ENCODE peak calls at places on chromosomes 3 and 15, in eight cellular contexts. One of them, this sample, is unnamed.
A peak's percentile ranks its signal among the peaks of the same experiment; 100 is the strongest.

GRCh38 chr15:39804026-39804425 is 21.4 kb upstream of the FSIP1 start:
- ATAC-seq in activated CD8-positive, alpha-beta T cell treated with anti-CD3 and anti-CD28 coated beads for 36 hours: no peak
- ATAC-seq in HCT116: no peak
- ATAC-seq in aorta: no peak
- ATAC-seq in right cardiac atrium: no peak
- ATAC-seq in activated naive CD8-positive, alpha-beta T cell treated with anti-CD3 and anti-CD28 coated beads, Interleukin-2, amount 50 U/mL, for 24 hours: no peak
- ATAC-seq in activated CD4-positive, CD25-positive, alpha-beta regulatory T cell treated with anti-CD3 and anti-CD28 coated beads, Interleukin-2, amount 50 U/mL, for 24 hours: no peak
- ATAC-seq in CD4-positive, CD25-positive, alpha-beta regulatory T cell: no peak
- ATAC-seq in this sample: no peak

GRCh38 chr15:67189326-67190051 is 65.0 kb downstream of the AAGAB start:
- ATAC-seq in activated CD8-positive, alpha-beta T cell treated with anti-CD3 and anti-CD28 coated beads for 36 hours: no peak
- ATAC-seq in HCT116: no peak
- ATAC-seq in aorta: peak; percentile 80
- ATAC-seq in right cardiac atrium: peak; percentile 85
- ATAC-seq in activated naive CD8-positive, alpha-beta T cell treated with anti-CD3 and anti-CD28 coated beads, Interleukin-2, amount 50 U/mL, for 24 hours: no peak
- ATAC-seq in activated CD4-positive, CD25-positive, alpha-beta regulatory T cell treated with anti-CD3 and anti-CD28 coated beads, Interleukin-2, amount 50 U/mL, for 24 hours: no peak
- ATAC-seq in CD4-positive, CD25-positive, alpha-beta regulatory T cell: no peak
- ATAC-seq in this sample: no peak

GRCh38 chr3:18008706-18009363 is 266.4 kb upstream of the TBC1D5 start:
- ATAC-seq in activated CD8-positive, alpha-beta T cell treated with anti-CD3 and anti-CD28 coated beads for 36 hours: no peak
- ATAC-seq in HCT116: no peak
- ATAC-seq in aorta: no peak
- ATAC-seq in right cardiac atrium: peak; percentile 87
- ATAC-seq in activated naive CD8-positive, alpha-beta T cell treated with anti-CD3 and anti-CD28 coated beads, Interleukin-2, amount 50 U/mL, for 24 hours: no peak
- ATAC-seq in activated CD4-positive, CD25-positive, alpha-beta regulatory T cell treated with anti-CD3 and anti-CD28 coated beads, Interleukin-2, amount 50 U/mL, for 24 hours: no peak
- ATAC-seq in CD4-positive, CD25-positive, alpha-beta regulatory T cell: no peak
- ATAC-seq in this sample: no peak

GRCh38 chr15:75061272-75061671 is 37.9 kb downstream of the PPCDC start:
- ATAC-seq in activated CD8-positive, alpha-beta T cell treated with anti-CD3 and anti-CD28 coated beads for 36 hours: peak; percentile 39
- ATAC-seq in HCT116: no peak
- ATAC-seq in aorta: no peak
- ATAC-seq in right cardiac atrium: no peak
- ATAC-seq in activated naive CD8-positive, alpha-beta T cell treated with anti-CD3 and anti-CD28 coated beads, Interleukin-2, amount 50 U/mL, for 24 hours: peak; percentile 66
- ATAC-seq in activated CD4-positive, CD25-positive, alpha-beta regulatory T cell treated with anti-CD3 and anti-CD28 coated beads, Interleukin-2, amount 50 U/mL, for 24 hours: no peak
- ATAC-seq in CD4-positive, CD25-positive, alpha-beta regulatory T cell: peak; percentile 34
- ATAC-seq in this sample: peak; percentile 69

GRCh38 chr3:107753494-107753893 is 230.7 kb downstream of the BBX start:
- ATAC-seq in activated CD8-positive, alpha-beta T cell treated with anti-CD3 and anti-CD28 coated beads for 36 hours: peak; percentile 72
- ATAC-seq in HCT116: peak; percentile 95
- ATAC-seq in aorta: peak; percentile 78
- ATAC-seq in right cardiac atrium: peak; percentile 79
- ATAC-seq in activated naive CD8-positive, alpha-beta T cell treated with anti-CD3 and anti-CD28 coated beads, Interleukin-2, amount 50 U/mL, for 24 hours: peak; percentile 46
- ATAC-seq in activated CD4-positive, CD25-positive, alpha-beta regulatory T cell treated with anti-CD3 and anti-CD28 coated beads, Interleukin-2, amount 50 U/mL, for 24 hours: no peak
- ATAC-seq in CD4-positive, CD25-positive, alpha-beta regulatory T cell: peak; percentile 50
- ATAC-seq in this sample: no peak

GRCh38 chr3:142844339-142844977 is 44.4 kb downstream of the PCOLCE2 start:
- ATAC-seq in activated CD8-positive, alpha-beta T cell treated with anti-CD3 and anti-CD28 coated beads for 36 hours: peak; percentile 87
- ATAC-seq in HCT116: peak; percentile 85
- ATAC-seq in aorta: no peak
- ATAC-seq in right cardiac atrium: no peak
- ATAC-seq in activated naive CD8-positive, alpha-beta T cell treated with anti-CD3 and anti-CD28 coated beads, Interleukin-2, amount 50 U/mL, for 24 hours: peak; percentile 80
- ATAC-seq in activated CD4-positive, CD25-positive, alpha-beta regulatory T cell treated with anti-CD3 and anti-CD28 coated beads, Interleukin-2, amount 50 U/mL, for 24 hours: peak; percentile 67
- ATAC-seq in CD4-positive, CD25-positive, alpha-beta regulatory T cell: peak; percentile 39
- ATAC-seq in this sample: no peak

GRCh38 chr3:16370872-16371740 is 106.1 kb downstream of the OXNAD1 start:
- ATAC-seq in activated CD8-positive, alpha-beta T cell treated with anti-CD3 and anti-CD28 coated beads for 36 hours: peak; percentile 75
- ATAC-seq in HCT116: no peak
- ATAC-seq in aorta: peak; percentile 60
- ATAC-seq in right cardiac atrium: no peak
- ATAC-seq in activated naive CD8-positive, alpha-beta T cell treated with anti-CD3 and anti-CD28 coated beads, Interleukin-2, amount 50 U/mL, for 24 hours: peak; percentile 71
- ATAC-seq in activated CD4-positive, CD25-positive, alpha-beta regulatory T cell treated with anti-CD3 and anti-CD28 coated beads, Interleukin-2, amount 50 U/mL, for 24 hours: peak; percentile 78
- ATAC-seq in CD4-positive, CD25-positive, alpha-beta regulatory T cell: peak; percentile 50
- ATAC-seq in this sample: peak; percentile 81

GRCh38 chr3:13932578-13933295 is 52.9 kb upstream of the WNT7A start:
- ATAC-seq in activated CD8-positive, alpha-beta T cell treated with anti-CD3 and anti-CD28 coated beads for 36 hours: peak; percentile 47
- ATAC-seq in HCT116: no peak
- ATAC-seq in aorta: no peak
- ATAC-seq in right cardiac atrium: peak; percentile 55
- ATAC-seq in activated naive CD8-positive, alpha-beta T cell treated with anti-CD3 and anti-CD28 coated beads, Interleukin-2, amount 50 U/mL, for 24 hours: no peak
- ATAC-seq in activated CD4-positive, CD25-positive, alpha-beta regulatory T cell treated with anti-CD3 and anti-CD28 coated beads, Interleukin-2, amount 50 U/mL, for 24 hours: no peak
- ATAC-seq in CD4-positive, CD25-positive, alpha-beta regulatory T cell: no peak
- ATAC-seq in this sample: no peak

GRCh38 chr15:82307714-82308081 is 41.6 kb downstream of the GOLGA6L10 start:
- ATAC-seq in activated CD8-positive, alpha-beta T cell treated with anti-CD3 and anti-CD28 coated beads for 36 hours: no peak
- ATAC-seq in HCT116: no peak
- ATAC-seq in aorta: no peak
- ATAC-seq in right cardiac atrium: no peak
- ATAC-seq in activated naive CD8-positive, alpha-beta T cell treated with anti-CD3 and anti-CD28 coated beads, Interleukin-2, amount 50 U/mL, for 24 hours: no peak
- ATAC-seq in activated CD4-positive, CD25-positive, alpha-beta regulatory T cell treated with anti-CD3 and anti-CD28 coated beads, Interleukin-2, amount 50 U/mL, for 24 hours: no peak
- ATAC-seq in CD4-positive, CD25-positive, alpha-beta regulatory T cell: no peak
- ATAC-seq in this sample: no peak

GRCh38 chr3:152328841-152329240 is 60.1 kb downstream of the MBNL1 start:
- ATAC-seq in activated CD8-positive, alpha-beta T cell treated with anti-CD3 and anti-CD28 coated beads for 36 hours: no peak
- ATAC-seq in HCT116: peak; percentile 67
- ATAC-seq in aorta: peak; percentile 39
- ATAC-seq in right cardiac atrium: peak; percentile 60
- ATAC-seq in activated naive CD8-positive, alpha-beta T cell treated with anti-CD3 and anti-CD28 coated beads, Interleukin-2, amount 50 U/mL, for 24 hours: no peak
- ATAC-seq in activated CD4-positive, CD25-positive, alpha-beta regulatory T cell treated with anti-CD3 and anti-CD28 coated beads, Interleukin-2, amount 50 U/mL, for 24 hours: no peak
- ATAC-seq in CD4-positive, CD25-positive, alpha-beta regulatory T cell: no peak
- ATAC-seq in this sample: no peak

GRCh38 chr3:64300790-64301423 is 75.6 kb upstream of the PRICKLE2 start:
- ATAC-seq in activated CD8-positive, alpha-beta T cell treated with anti-CD3 and anti-CD28 coated beads for 36 hours: no peak
- ATAC-seq in HCT116: no peak
- ATAC-seq in aorta: peak; percentile 44
- ATAC-seq in right cardiac atrium: peak; percentile 90
- ATAC-seq in activated naive CD8-positive, alpha-beta T cell treated with anti-CD3 and anti-CD28 coated beads, Interleukin-2, amount 50 U/mL, for 24 hours: no peak
- ATAC-seq in activated CD4-positive, CD25-positive, alpha-beta regulatory T cell treated with anti-CD3 and anti-CD28 coated beads, Interleukin-2, amount 50 U/mL, for 24 hours: no peak
- ATAC-seq in CD4-positive, CD25-positive, alpha-beta regulatory T cell: no peak
- ATAC-seq in this sample: no peak

GRCh38 chr3:16249336-16249735 is 15.4 kb downstream of the DPH3 start:
- ATAC-seq in activated CD8-positive, alpha-beta T cell treated with anti-CD3 and anti-CD28 coated beads for 36 hours: no peak
- ATAC-seq in HCT116: peak; percentile 79
- ATAC-seq in aorta: no peak
- ATAC-seq in right cardiac atrium: no peak
- ATAC-seq in activated naive CD8-positive, alpha-beta T cell treated with anti-CD3 and anti-CD28 coated beads, Interleukin-2, amount 50 U/mL, for 24 hours: no peak
- ATAC-seq in activated CD4-positive, CD25-positive, alpha-beta regulatory T cell treated with anti-CD3 and anti-CD28 coated beads, Interleukin-2, amount 50 U/mL, for 24 hours: no peak
- ATAC-seq in CD4-positive, CD25-positive, alpha-beta regulatory T cell: no peak
- ATAC-seq in this sample: no peak

GRCh38 chr3:153552887-153553604 is 391.0 kb downstream of the RAP2B start:
- ATAC-seq in activated CD8-positive, alpha-beta T cell treated with anti-CD3 and anti-CD28 coated beads for 36 hours: no peak
- ATAC-seq in HCT116: no peak
- ATAC-seq in aorta: no peak
- ATAC-seq in right cardiac atrium: no peak
- ATAC-seq in activated naive CD8-positive, alpha-beta T cell treated with anti-CD3 and anti-CD28 coated beads, Interleukin-2, amount 50 U/mL, for 24 hours: no peak
- ATAC-seq in activated CD4-positive, CD25-positive, alpha-beta regulatory T cell treated with anti-CD3 and anti-CD28 coated beads, Interleukin-2, amount 50 U/mL, for 24 hours: no peak
- ATAC-seq in CD4-positive, CD25-positive, alpha-beta regulatory T cell: no peak
- ATAC-seq in this sample: no peak

GRCh38 chr3:187006884-187007630 is 76.7 kb downstream of the ST6GAL1 start:
- ATAC-seq in activated CD8-positive, alpha-beta T cell treated with anti-CD3 and anti-CD28 coated beads for 36 hours: peak; percentile 43
- ATAC-seq in HCT116: no peak
- ATAC-seq in aorta: no peak
- ATAC-seq in right cardiac atrium: no peak
- ATAC-seq in activated naive CD8-positive, alpha-beta T cell treated with anti-CD3 and anti-CD28 coated beads, Interleukin-2, amount 50 U/mL, for 24 hours: peak; percentile 24
- ATAC-seq in activated CD4-positive, CD25-positive, alpha-beta regulatory T cell treated with anti-CD3 and anti-CD28 coated beads, Interleukin-2, amount 50 U/mL, for 24 hours: peak; percentile 41
- ATAC-seq in CD4-positive, CD25-positive, alpha-beta regulatory T cell: no peak
- ATAC-seq in this sample: no peak

GRCh38 chr3:143184098-143184497 is 64.5 kb downstream of the CHST2 start:
- ATAC-seq in activated CD8-positive, alpha-beta T cell treated with anti-CD3 and anti-CD28 coated beads for 36 hours: peak; percentile 58
- ATAC-seq in HCT116: no peak
- ATAC-seq in aorta: peak; percentile 57
- ATAC-seq in right cardiac atrium: no peak
- ATAC-seq in activated naive CD8-positive, alpha-beta T cell treated with anti-CD3 and anti-CD28 coated beads, Interleukin-2, amount 50 U/mL, for 24 hours: peak; percentile 69
- ATAC-seq in activated CD4-positive, CD25-positive, alpha-beta regulatory T cell treated with anti-CD3 and anti-CD28 coated beads, Interleukin-2, amount 50 U/mL, for 24 hours: no peak
- ATAC-seq in CD4-positive, CD25-positive, alpha-beta regulatory T cell: no peak
- ATAC-seq in this sample: no peak

GRCh38 chr3:77620009-77620408 is 580.1 kb downstream of the ROBO2 start:
- ATAC-seq in activated CD8-positive, alpha-beta T cell treated with anti-CD3 and anti-CD28 coated beads for 36 hours: no peak
- ATAC-seq in HCT116: no peak
- ATAC-seq in aorta: no peak
- ATAC-seq in right cardiac atrium: no peak
- ATAC-seq in activated naive CD8-positive, alpha-beta T cell treated with anti-CD3 and anti-CD28 coated beads, Interleukin-2, amount 50 U/mL, for 24 hours: no peak
- ATAC-seq in activated CD4-positive, CD25-positive, alpha-beta regulatory T cell treated with anti-CD3 and anti-CD28 coated beads, Interleukin-2, amount 50 U/mL, for 24 hours: no peak
- ATAC-seq in CD4-positive, CD25-positive, alpha-beta regulatory T cell: no peak
- ATAC-seq in this sample: no peak

GRCh38 chr3:126026277-126026751 is 57.3 kb downstream of the ROPN1B start:
- ATAC-seq in activated CD8-positive, alpha-beta T cell treated with anti-CD3 and anti-CD28 coated beads for 36 hours: no peak
- ATAC-seq in HCT116: no peak
- ATAC-seq in aorta: no peak
- ATAC-seq in right cardiac atrium: no peak
- ATAC-seq in activated naive CD8-positive, alpha-beta T cell treated with anti-CD3 and anti-CD28 coated beads, Interleukin-2, amount 50 U/mL, for 24 hours: no peak
- ATAC-seq in activated CD4-positive, CD25-positive, alpha-beta regulatory T cell treated with anti-CD3 and anti-CD28 coated beads, Interleukin-2, amount 50 U/mL, for 24 hours: no peak
- ATAC-seq in CD4-positive, CD25-positive, alpha-beta regulatory T cell: peak; percentile 72
- ATAC-seq in this sample: peak; percentile 75

GRCh38 chr15:78750566-78750965 is 60.7 kb downstream of the ADAMTS7 start:
- ATAC-seq in activated CD8-positive, alpha-beta T cell treated with anti-CD3 and anti-CD28 coated beads for 36 hours: no peak
- ATAC-seq in HCT116: peak; percentile 24
- ATAC-seq in aorta: peak; percentile 82
- ATAC-seq in right cardiac atrium: peak; percentile 28
- ATAC-seq in activated naive CD8-positive, alpha-beta T cell treated with anti-CD3 and anti-CD28 coated beads, Interleukin-2, amount 50 U/mL, for 24 hours: no peak
- ATAC-seq in activated CD4-positive, CD25-positive, alpha-beta regulatory T cell treated with anti-CD3 and anti-CD28 coated beads, Interleukin-2, amount 50 U/mL, for 24 hours: no peak
- ATAC-seq in CD4-positive, CD25-positive, alpha-beta regulatory T cell: no peak
- ATAC-seq in this sample: no peak

GRCh38 chr3:49020335-49021212 is 1.3 kb upstream of the NDUFAF3 start:
- ATAC-seq in activated CD8-positive, alpha-beta T cell treated with anti-CD3 and anti-CD28 coated beads for 36 hours: no peak
- ATAC-seq in HCT116: no peak
- ATAC-seq in aorta: peak; percentile 24
- ATAC-seq in right cardiac atrium: peak; percentile 0
- ATAC-seq in activated naive CD8-positive, alpha-beta T cell treated with anti-CD3 and anti-CD28 coated beads, Interleukin-2, amount 50 U/mL, for 24 hours: peak; percentile 1
- ATAC-seq in activated CD4-positive, CD25-positive, alpha-beta regulatory T cell treated with anti-CD3 and anti-CD28 coated beads, Interleukin-2, amount 50 U/mL, for 24 hours: no peak
- ATAC-seq in CD4-positive, CD25-positive, alpha-beta regulatory T cell: no peak
- ATAC-seq in this sample: peak; percentile 1

GRCh38 chr3:77071364-77071763 is 31.5 kb downstream of the ROBO2 start:
- ATAC-seq in activated CD8-positive, alpha-beta T cell treated with anti-CD3 and anti-CD28 coated beads for 36 hours: no peak
- ATAC-seq in HCT116: no peak
- ATAC-seq in aorta: no peak
- ATAC-seq in right cardiac atrium: no peak
- ATAC-seq in activated naive CD8-positive, alpha-beta T cell treated with anti-CD3 and anti-CD28 coated beads, Interleukin-2, amount 50 U/mL, for 24 hours: no peak
- ATAC-seq in activated CD4-positive, CD25-positive, alpha-beta regulatory T cell treated with anti-CD3 and anti-CD28 coated beads, Interleukin-2, amount 50 U/mL, for 24 hours: no peak
- ATAC-seq in CD4-positive, CD25-positive, alpha-beta regulatory T cell: no peak
- ATAC-seq in this sample: no peak

GRCh38 chr3:183959214-183959613 is 58.5 kb downstream of the ABCC5 start:
- ATAC-seq in activated CD8-positive, alpha-beta T cell treated with anti-CD3 and anti-CD28 coated beads for 36 hours: no peak
- ATAC-seq in HCT116: peak; percentile 77
- ATAC-seq in aorta: no peak
- ATAC-seq in right cardiac atrium: no peak
- ATAC-seq in activated naive CD8-positive, alpha-beta T cell treated with anti-CD3 and anti-CD28 coated beads, Interleukin-2, amount 50 U/mL, for 24 hours: no peak
- ATAC-seq in activated CD4-positive, CD25-positive, alpha-beta regulatory T cell treated with anti-CD3 and anti-CD28 coated beads, Interleukin-2, amount 50 U/mL, for 24 hours: peak; percentile 32
- ATAC-seq in CD4-positive, CD25-positive, alpha-beta regulatory T cell: no peak
- ATAC-seq in this sample: no peak

GRCh38 chr3:16449369-16449768 is 64.1 kb downstream of the RFTN1 start:
- ATAC-seq in activated CD8-positive, alpha-beta T cell treated with anti-CD3 and anti-CD28 coated beads for 36 hours: no peak
- ATAC-seq in HCT116: no peak
- ATAC-seq in aorta: no peak
- ATAC-seq in right cardiac atrium: no peak
- ATAC-seq in activated naive CD8-positive, alpha-beta T cell treated with anti-CD3 and anti-CD28 coated beads, Interleukin-2, amount 50 U/mL, for 24 hours: no peak
- ATAC-seq in activated CD4-positive, CD25-positive, alpha-beta regulatory T cell treated with anti-CD3 and anti-CD28 coated beads, Interleukin-2, amount 50 U/mL, for 24 hours: no peak
- ATAC-seq in CD4-positive, CD25-positive, alpha-beta regulatory T cell: no peak
- ATAC-seq in this sample: no peak

GRCh38 chr15:78069052-78069414 is 8.5 kb downstream of the TBC1D2B start:
- ATAC-seq in activated CD8-positive, alpha-beta T cell treated with anti-CD3 and anti-CD28 coated beads for 36 hours: peak; percentile 34
- ATAC-seq in HCT116: no peak
- ATAC-seq in aorta: no peak
- ATAC-seq in right cardiac atrium: no peak
- ATAC-seq in activated naive CD8-positive, alpha-beta T cell treated with anti-CD3 and anti-CD28 coated beads, Interleukin-2, amount 50 U/mL, for 24 hours: peak; percentile 19
- ATAC-seq in activated CD4-positive, CD25-positive, alpha-beta regulatory T cell treated with anti-CD3 and anti-CD28 coated beads, Interleukin-2, amount 50 U/mL, for 24 hours: no peak
- ATAC-seq in CD4-positive, CD25-positive, alpha-beta regulatory T cell: peak; percentile 29
- ATAC-seq in this sample: peak; percentile 52

This sample was measured in stimulated activated memory B cell treated with anti-CD40 and anti-IgM and Interleukin-4, amounts not matched to agents 10 μg/mL and 1 μg/mL and 100 μg/mL, for 72 hours.